ENCODE peak calls at places on chromosome 22, in eight cellular contexts. One of them, this sample, is unnamed.

GRCh38 chr22:24727218-24727851 is 47.2 kb downstream of the PIWIL3 start:
- DNase-seq in iPS DF 6.9: no peak
- DNase-seq in EH: peak
- DNase-seq in adipocyte: peak
- DNase-seq in tibial artery: no peak
- DNase-seq in hippocampal formation: no peak
- DNase-seq in cardiac septum: no peak
- DNase-seq in stimulated activated CD4-positive, alpha-beta T cell treated with anti-CD3 and anti-CD28 coated beads, Interleukin-2, amount 100 ng/mL, for 48 hours: no peak
- DNase-seq in this sample: peak

GRCh38 chr22:35642305-35642741 is 5.9 kb upstream of the APOL6 start:
- DNase-seq in EH: peak
- DNase-seq in hippocampal formation: no peak
- DNase-seq in stimulated activated CD4-positive, alpha-beta T cell treated with anti-CD3 and anti-CD28 coated beads, Interleukin-2, amount 100 ng/mL, for 48 hours: no peak
- DNase-seq in adipocyte: peak
- DNase-seq in cardiac septum: no peak
- DNase-seq in iPS DF 6.9: no peak
- DNase-seq in tibial artery: no peak
- DNase-seq in this sample: no peak

GRCh38 chr22:50621491-50621880 is 6.5 kb downstream of the ARSA start:
- DNase-seq in EH: peak
- DNase-seq in adipocyte: no peak
- DNase-seq in tibial artery: no peak
- DNase-seq in iPS DF 6.9: no peak
- DNase-seq in cardiac septum: peak
- DNase-seq in hippocampal formation: no peak
- DNase-seq in stimulated activated CD4-positive, alpha-beta T cell treated with anti-CD3 and anti-CD28 coated beads, Interleukin-2, amount 100 ng/mL, for 48 hours: peak
- DNase-seq in this sample: no peak

GRCh38 chr22:33850227-33850626 is 70.0 kb downstream of the LARGE1 start:
- DNase-seq in EH: peak
- DNase-seq in cardiac septum: no peak
- DNase-seq in adipocyte: no peak
- DNase-seq in iPS DF 6.9: no peak
- DNase-seq in stimulated activated CD4-positive, alpha-beta T cell treated with anti-CD3 and anti-CD28 coated beads, Interleukin-2, amount 100 ng/mL, for 48 hours: no peak
- DNase-seq in hippocampal formation: no peak
- DNase-seq in tibial artery: no peak
- DNase-seq in this sample: no peak

GRCh38 chr22:48635825-48636224 is 1191.8 kb downstream of the BRD1 start:
- DNase-seq in EH: no peak
- DNase-seq in cardiac septum: no peak
- DNase-seq in adipocyte: no peak
- DNase-seq in stimulated activated CD4-positive, alpha-beta T cell treated with anti-CD3 and anti-CD28 coated beads, Interleukin-2, amount 100 ng/mL, for 48 hours: no peak
- DNase-seq in iPS DF 6.9: no peak
- DNase-seq in hippocampal formation: no peak
- DNase-seq in tibial artery: no peak
- DNase-seq in this sample: no peak

GRCh38 chr22:33666249-33666648 is 254.0 kb downstream of the LARGE1 start:
- DNase-seq in cardiac septum: no peak
- DNase-seq in adipocyte: no peak
- DNase-seq in EH: no peak
- DNase-seq in stimulated activated CD4-positive, alpha-beta T cell treated with anti-CD3 and anti-CD28 coated beads, Interleukin-2, amount 100 ng/mL, for 48 hours: no peak
- DNase-seq in iPS DF 6.9: no peak
- DNase-seq in hippocampal formation: no peak
- DNase-seq in tibial artery: no peak
- DNase-seq in this sample: no peak

GRCh38 chr22:45502215-45503070 is at the start of gene FBLN1:
- DNase-seq in iPS DF 6.9: no peak
- DNase-seq in tibial artery: no peak
- DNase-seq in EH: peak
- DNase-seq in stimulated activated CD4-positive, alpha-beta T cell treated with anti-CD3 and anti-CD28 coated beads, Interleukin-2, amount 100 ng/mL, for 48 hours: no peak
- DNase-seq in adipocyte: peak
- DNase-seq in cardiac septum: no peak
- DNase-seq in hippocampal formation: no peak
- DNase-seq in this sample: peak

GRCh38 chr22:21443057-21443734 is 24.0 kb upstream of the TMEM191C start:
- DNase-seq in iPS DF 6.9: no peak
- DNase-seq in tibial artery: peak
- DNase-seq in adipocyte: no peak
- DNase-seq in stimulated activated CD4-positive, alpha-beta T cell treated with anti-CD3 and anti-CD28 coated beads, Interleukin-2, amount 100 ng/mL, for 48 hours: no peak
- DNase-seq in cardiac septum: peak
- DNase-seq in hippocampal formation: no peak
- DNase-seq in EH: no peak
- DNase-seq in this sample: peak

GRCh38 chr22:27420817-27421361 is 380.7 kb downstream of the MN1 start:
- DNase-seq in EH: peak
- DNase-seq in adipocyte: peak
- DNase-seq in hippocampal formation: no peak
- DNase-seq in tibial artery: peak
- DNase-seq in iPS DF 6.9: no peak
- DNase-seq in stimulated activated CD4-positive, alpha-beta T cell treated with anti-CD3 and anti-CD28 coated beads, Interleukin-2, amount 100 ng/mL, for 48 hours: no peak
- DNase-seq in cardiac septum: peak
- DNase-seq in this sample: peak